ENCODE peak calls at places on chromosomes 6 and 20, in six cellular contexts. K is HS-5; T is nucleus accumbens; M is GM12865; U is activated CD8-positive, alpha-beta T cell treated with anti-CD3 and anti-CD28 coated beads, Interleukin-2, amount 10 ng/mL, durations not matched to agents 7 days and 5 days; D is AG08396. V is an unnamed sample.

GRCh38 chr6:32086661-32087573 is 22.2 kb downstream of the TNXB start:
- DNase-seq in K (peak; percentile 67), T (no peak), M (peak; percentile 82), U (no peak), D (peak; percentile 87), V (peak; percentile 38)

GRCh38 chr6:127510876-127511275 is 8.3 kb downstream of the MTCL3 start:
- DNase-seq in K (no peak), T (no peak), M (no peak), U (no peak), D (no peak), V (no peak)

GRCh38 chr6:88157106-88157505 is 9.0 kb downstream of the CNR1 start:
- DNase-seq in K (no peak), T (no peak), M (no peak), U (no peak), D (no peak), V (no peak)

GRCh38 chr6:150740453-150740852 is 125.0 kb upstream of the MTHFD1L start:
- DNase-seq in K (no peak), T (no peak), M (no peak), U (no peak), D (no peak), V (no peak)

GRCh38 chr20:47740225-47741184 is 44.8 kb downstream of the SULF2 start:
- DNase-seq in K (no peak), T (no peak), M (no peak), U (no peak), D (no peak), V (no peak)

GRCh38 chr20:56631318-56631989 is 2.3 kb downstream of the TFAP2C start:
- DNase-seq in K (no peak), T (no peak), M (no peak), U (no peak), D (no peak), V (no peak)

GRCh38 chr20:22805219-22805618 is 220.8 kb upstream of the FOXA2 start:
- DNase-seq in K (no peak), T (no peak), M (no peak), U (no peak), D (peak; percentile 60), V (no peak)

GRCh38 chr6:54737247-54737646 is 109.3 kb upstream of the FAM83B start:
- DNase-seq in K (no peak), T (no peak), M (peak; percentile 42), U (no peak), D (peak; percentile 3), V (no peak)